ENCODE peak calls at places on chromosomes 11 and 22, in five cellular contexts. O is GM12878, I is astrocyte, Y is substantia nigra, X is caudate nucleus. M is an unnamed sample.

GRCh38 chr22:39528080-39528661 is 4.4 kb downstream of the RPS19BP1 start:
- DNase-seq in O (no peak), I (no peak), Y (no peak), X (no peak), M (no peak)

GRCh38 chr11:15161746-15162145 is 47.0 kb downstream of the INSC start:
- DNase-seq in O (no peak), I (no peak), Y (no peak), X (no peak), M (no peak)

GRCh38 chr11:102599642-102600261 is 25.4 kb downstream of the MMP20 start:
- DNase-seq in O (no peak), I (peak; percentile 95), Y (no peak), X (no peak), M (no peak)

GRCh38 chr22:38413085-38414008 is 41.7 kb downstream of the KCNJ4 start:
- DNase-seq in O (no peak), I (no peak), Y (no peak), X (peak; percentile 44), M (no peak)

GRCh38 chr11:112941096-112941495 is 20.1 kb upstream of the NCAM1 start:
- DNase-seq in O (no peak), I (no peak), Y (no peak), X (no peak), M (no peak)

GRCh38 chr11:30666817-30667216 is 80.7 kb upstream of the MPPED2 start:
- DNase-seq in O (no peak), I (no peak), Y (no peak), X (no peak), M (no peak)

GRCh38 chr11:86244063-86244521 is 461 bp upstream of the EED start:
- DNase-seq in O (no peak), I (peak; percentile 74), Y (no peak), X (no peak), M (peak; percentile 82)

GRCh38 chr11:104332110-104332509 is 168.2 kb upstream of the PDGFD start:
- DNase-seq in O (no peak), I (no peak), Y (no peak), X (no peak), M (no peak)

GRCh38 chr22:42459273-42460040 is 27.3 kb upstream of the NFAM1 start:
- DNase-seq in O (no peak), I (no peak), Y (no peak), X (no peak), M (no peak)

GRCh38 chr11:1827095-1827797 is 7.5 kb upstream of the SYT8 start:
- DNase-seq in O (no peak), I (peak; percentile 86), Y (peak; percentile 39), X (peak; percentile 6), M (no peak)

GRCh38 chr11:64237484-64237951 is 3.1 kb downstream of the VEGFB start:
- DNase-seq in O (no peak), I (no peak), Y (no peak), X (no peak), M (no peak)

GRCh38 chr11:12008790-12009616 is 577 bp upstream of the DKK3 start:
- DNase-seq in O (no peak), I (no peak), Y (peak; percentile 63), X (peak; percentile 85), M (no peak)

GRCh38 chr11:44828296-44828695 is 101.5 kb downstream of the TSPAN18 start:
- DNase-seq in O (no peak), I (no peak), Y (no peak), X (no peak), M (no peak)

GRCh38 chr11:57491371-57492061 is 24.0 kb downstream of the SLC43A1 start:
- DNase-seq in O (no peak), I (no peak), Y (no peak), X (no peak), M (no peak)

GRCh38 chr11:2542406-2542805 is 97.6 kb downstream of the KCNQ1 start:
- DNase-seq in O (no peak), I (no peak), Y (no peak), X (no peak), M (no peak)

GRCh38 chr11:6127881-6128280 is 20.4 kb downstream of the OR56B4 start:
- DNase-seq in O (no peak), I (no peak), Y (no peak), X (no peak), M (no peak)

GRCh38 chr11:60915250-60915914 is 1.4 kb downstream of the TMEM109 start:
- DNase-seq in O (peak; percentile 69), I (peak; percentile 48), Y (peak; percentile 38), X (peak; percentile 18), M (peak; percentile 58)

GRCh38 chr11:66155387-66156073 is 85.5 kb downstream of the PACS1 start:
- DNase-seq in O (no peak), I (no peak), Y (no peak), X (no peak), M (no peak)

DNA sequence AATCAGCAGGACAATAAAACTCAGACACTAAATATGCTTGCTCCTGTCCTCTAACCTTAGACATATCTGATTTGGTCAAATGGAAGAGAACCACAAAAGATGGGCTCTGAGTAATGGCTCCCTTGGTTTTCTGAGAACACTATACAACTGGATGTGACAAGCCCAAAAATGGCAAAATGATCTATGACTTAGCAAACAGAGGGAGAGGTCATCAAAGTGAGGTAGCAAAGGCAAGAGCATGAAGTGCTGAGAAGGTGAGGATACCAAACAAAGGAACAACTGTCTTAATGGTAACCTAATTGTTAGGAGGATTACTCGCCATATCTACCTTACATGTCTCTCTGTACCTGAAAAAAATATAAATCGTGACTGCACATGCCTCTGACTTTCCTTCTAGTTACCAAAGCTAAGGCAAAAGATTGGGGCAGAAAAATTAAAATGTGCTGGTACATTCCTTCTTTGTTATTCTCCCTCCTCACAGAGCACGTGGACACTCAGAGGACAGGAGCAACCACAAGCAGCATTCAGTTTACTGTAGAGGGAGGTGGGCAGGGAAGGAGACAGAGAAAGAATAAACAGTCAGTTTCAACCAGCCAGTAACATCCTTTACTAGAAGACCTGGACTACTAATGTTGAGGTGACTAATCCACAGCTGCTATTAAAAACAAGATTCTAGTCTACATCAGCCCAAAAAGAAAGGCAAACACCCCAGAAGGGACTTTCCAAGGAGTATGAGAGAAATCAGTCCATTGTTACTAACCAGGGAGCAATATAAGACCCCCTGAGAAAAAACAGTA is 88.8 kb downstream of the AMBRA1 start:
- DNase-seq in O (no peak), I (peak; percentile 79), Y (no peak), X (no peak), M (no peak)
- H3K27ac ChIP-seq in O (peak overlapping the region; percentile 53), I (no peak overlapping the region), Y (no peak overlapping the region), X (peak overlapping the region; percentile 86), M (no peak overlapping the region)

GRCh38 chr11:96098511-96099241 is 174.8 kb upstream of the MTMR2 start:
- DNase-seq in O (no peak), I (no peak), Y (no peak), X (no peak), M (no peak)
- H3K27ac ChIP-seq in O (no peak overlapping the region), I (peak overlapping the region; percentile 32), Y (peak overlapping the region; percentile 20), X (peak overlapping the region; percentile 58), M (no peak overlapping the region)

GRCh38 chr22:17101475-17102296 is 16.9 kb downstream of the IL17RA start:
- DNase-seq in O (no peak), I (no peak), Y (no peak), X (no peak), M (no peak)
- H3K27ac ChIP-seq in O (no peak overlapping the region), I (no peak overlapping the region), Y (no peak overlapping the region), X (peak overlapping the region; percentile 45), M (no peak overlapping the region)

GRCh38 chr11:46377266-46377665 is 4.2 kb upstream of the MDK start:
- DNase-seq in O (no peak), I (no peak), Y (no peak), X (no peak), M (no peak)

GRCh38 chr11:46376258-46377050 is 5.0 kb upstream of the MDK start:
- DNase-seq in O (no peak), I (no peak), Y (no peak), X (no peak), M (no peak)

GRCh38 chr11:46377831-46378230 is 3.6 kb upstream of the MDK start:
- DNase-seq in O (no peak), I (no peak), Y (no peak), X (no peak), M (no peak)

GRCh38 chr11:46378811-46379482 is 2.5 kb upstream of the MDK start:
- DNase-seq in O (no peak), I (no peak), Y (no peak), X (no peak), M (no peak)

DNA sequence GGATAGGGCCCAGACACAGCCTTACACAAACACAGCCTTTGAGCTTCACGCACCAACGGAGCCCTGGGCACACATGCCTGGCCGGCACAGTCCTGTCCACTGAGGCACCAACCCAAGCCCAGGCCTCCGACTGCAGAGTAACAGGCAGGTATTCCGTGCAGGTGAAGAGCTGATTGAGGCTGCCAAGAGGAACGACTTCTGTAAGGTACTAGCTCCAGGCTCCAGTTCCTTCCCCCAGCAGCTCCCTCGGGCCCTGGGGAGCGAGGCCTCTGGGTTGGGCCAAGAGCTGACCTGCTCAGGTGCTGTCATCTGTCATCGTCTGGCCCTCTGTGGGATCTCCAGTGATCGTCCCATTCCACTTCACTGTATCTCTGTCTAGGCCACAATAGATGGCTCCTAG is 3.2 kb upstream of the MDK start:
- DNase-seq in O (no peak), I (no peak), Y (no peak), X (no peak), M (no peak)
- H3K27ac ChIP-seq in O (no peak overlapping the region), I (no peak overlapping the region), Y (no peak overlapping the region), X (no peak overlapping the region), M (no peak overlapping the region)

M was measured in effector memory CD4-positive, alpha-beta T cell.